ENCODE peak calls at places on chromosomes 16 and 17, in eight cellular contexts. Q is PC-3, R is GM23338, B is T-helper 1 cell, L is AG04449, D is AG10803, O is tibial artery, X is GM23248. T is an unnamed sample.

GRCh38 chr17:17792551-17793377 is 44.0 kb downstream of the SREBF1 start:
- DNase-seq in Q (peak), R (peak), B (peak), L (peak), D (peak), O (no peak), X (peak), T (peak)

GRCh38 chr17:50440838-50441829 is 15.1 kb downstream of the ACSF2 start:
- DNase-seq in Q (no peak), R (no peak), B (no peak), L (no peak), D (no peak), O (no peak), X (no peak), T (no peak)

GRCh38 chr16:11079657-11080187 is 135.4 kb downstream of the CLEC16A start:
- DNase-seq in Q (peak), R (no peak), B (no peak), L (peak), D (peak), O (peak), X (peak), T (no peak)

GRCh38 chr16:2859686-2860265 is 1.8 kb upstream of the PRSS22 start:
- DNase-seq in Q (no peak), R (no peak), B (no peak), L (no peak), D (no peak), O (peak), X (no peak), T (no peak)

GRCh38 chr17:41098042-41098441 is at the start of gene KRTAP4-8:
- DNase-seq in Q (no peak), R (no peak), B (no peak), L (no peak), D (no peak), O (no peak), X (no peak), T (no peak)

GRCh38 chr16:83952940-83953795 is at the start of gene OSGIN1:
- DNase-seq in Q (peak), R (peak), B (peak), L (peak), D (peak), O (peak), X (peak), T (no peak)

GRCh38 chr17:77609553-77610517 is 348.7 kb upstream of the TNRC6C start:
- DNase-seq in Q (no peak), R (no peak), B (peak), L (no peak), D (peak), O (peak), X (peak), T (peak)

GRCh38 chr16:66135376-66135775 is 231.1 kb upstream of the CDH5 start:
- DNase-seq in Q (no peak), R (no peak), B (no peak), L (no peak), D (peak), O (peak), X (no peak), T (no peak)

GRCh38 chr16:4531816-4532215 is 6.8 kb downstream of the CDIP1 start:
- DNase-seq in Q (no peak), R (no peak), B (no peak), L (no peak), D (no peak), O (no peak), X (no peak), T (no peak)

GRCh38 chr17:74677558-74678466 is 34.9 kb downstream of the CD300LF start:
- DNase-seq in Q (peak), R (peak), B (no peak), L (no peak), D (peak), O (no peak), X (peak), T (no peak)

GRCh38 chr17:14198013-14198412 is 38.6 kb downstream of the CDRT15 start:
- DNase-seq in Q (no peak), R (peak), B (no peak), L (no peak), D (no peak), O (no peak), X (no peak), T (no peak)